ENCODE peak calls at places on chromosomes 7 and 10, in six cellular contexts. O, K, E, V, C and T are unnamed samples.

GRCh38 chr7:55158541-55158940 is 139.7 kb downstream of the EGFR start:
- DNase-seq in O (no peak), K (no peak), E (no peak), V (peak), C (no peak), T (no peak)

GRCh38 chr10:13834581-13835286 is 248.0 kb downstream of the PRPF18 start:
- DNase-seq in O (peak), K (no peak), E (no peak), V (peak), C (peak), T (peak)

GRCh38 chr7:152383341-152384234 is 52.2 kb downstream of the KMT2C start:
- DNase-seq in O (no peak), K (no peak), E (no peak), V (peak), C (no peak), T (no peak)

GRCh38 chr10:126373982-126374381 is 14.3 kb downstream of the ADAM12 start:
- DNase-seq in O (no peak), K (no peak), E (no peak), V (peak), C (no peak), T (peak)

GRCh38 chr7:95725170-95725569 is 47.2 kb upstream of the DYNC1I1 start:
- DNase-seq in O (peak), K (no peak), E (no peak), V (no peak), C (no peak), T (peak)

GRCh38 chr10:17109475-17110207 is 20.0 kb downstream of the CUBN start:
- DNase-seq in O (no peak), K (peak), E (no peak), V (peak), C (no peak), T (no peak)

GRCh38 chr10:78630944-78631838 is 437.6 kb upstream of the ZMIZ1 start:
- DNase-seq in O (no peak), K (no peak), E (no peak), V (no peak), C (no peak), T (no peak)

GRCh38 chr10:99419688-99420087 is 10.7 kb downstream of the GOT1 start:
- DNase-seq in O (no peak), K (no peak), E (no peak), V (no peak), C (no peak), T (no peak)

GRCh38 chr7:151542606-151543130 is 23.0 kb upstream of the RHEB start:
- DNase-seq in O (no peak), K (no peak), E (no peak), V (no peak), C (no peak), T (no peak)

GRCh38 chr10:125048101-125048864 is 106.4 kb downstream of the ZRANB1 start:
- DNase-seq in O (peak), K (peak), E (no peak), V (peak), C (peak), T (peak)

GRCh38 chr10:14358886-14359573 is 28.3 kb upstream of the FRMD4A start:
- DNase-seq in O (no peak), K (peak), E (no peak), V (no peak), C (no peak), T (peak)

GRCh38 chr7:139687980-139688632 is 89.7 kb downstream of the HIPK2 start:
- DNase-seq in O (no peak), K (peak), E (no peak), V (no peak), C (peak), T (no peak)

GRCh38 chr10:34584164-34584563 is 230.9 kb downstream of the PARD3 start:
- DNase-seq in O (no peak), K (peak), E (no peak), V (peak), C (no peak), T (no peak)

GRCh38 chr7:43553999-43554398 is 28.9 kb upstream of the STK17A start:
- DNase-seq in O (no peak), K (peak), E (no peak), V (no peak), C (no peak), T (no peak)

GRCh38 chr7:106952658-106953231 is 87.7 kb downstream of the PIK3CG start:
- DNase-seq in O (no peak), K (no peak), E (no peak), V (no peak), C (no peak), T (no peak)

GRCh38 chr7:138154646-138155045 is 78.4 kb downstream of the AKR1D1 start:
- DNase-seq in O (no peak), K (no peak), E (no peak), V (no peak), C (no peak), T (no peak)